ENCODE peak calls at places on chromosomes 7 and 10, in seven cellular contexts. I is AG04449, H is uterus, T is NT2/D1, N is fibroblast of mammary gland, U is MM.1S, Q is AG09309. S is an unnamed sample.

GRCh38 chr7:100675581-100676350 is 2.2 kb downstream of the GNB2 start:
- DNase-seq in T (no peak), Q (no peak), H (peak; percentile 80), N (peak; percentile 70), I (no peak), U (peak; percentile 87), S (peak; percentile 30)

GRCh38 chr10:137031-137430 is 1.8 kb downstream of the ZMYND11 start:
- DNase-seq in N (peak; percentile 41), T (no peak), Q (no peak), H (no peak), I (no peak), U (peak; percentile 37), S (no peak)

GRCh38 chr10:100267237-100268104 is at the start of gene CWF19L1:
- DNase-seq in H (peak; percentile 88), U (peak; percentile 79), I (peak; percentile 42), N (peak; percentile 86), Q (peak; percentile 47), T (peak; percentile 63), S (peak; percentile 70)

GRCh38 chr10:101367569-101368453 is 13.8 kb downstream of the BTRC start:
- DNase-seq in U (no peak), T (no peak), I (no peak), N (peak; percentile 77), H (no peak), Q (peak; percentile 20), S (peak; percentile 27)

GRCh38 chr10:6473901-6474370 is 106.1 kb downstream of the PRKCQ start:
- DNase-seq in Q (no peak), U (peak; percentile 89), H (no peak), T (no peak), I (no peak), N (no peak), S (no peak)

GRCh38 chr7:139828880-139829653 is at the start of gene TBXAS1:
- DNase-seq in N (no peak), H (no peak), I (no peak), T (no peak), U (no peak), Q (no peak), S (no peak)

GRCh38 chr7:92421676-92422435 is 25.4 kb upstream of the GATAD1 start:
- DNase-seq in I (no peak), U (peak; percentile 31), N (no peak), Q (no peak), H (no peak), T (no peak), S (no peak)

GRCh38 chr7:123662755-123663154 is 7.1 kb downstream of the LMOD2 start:
- DNase-seq in N (no peak), H (no peak), T (no peak), I (no peak), U (no peak), Q (no peak), S (no peak)

GRCh38 chr10:62082729-62083412 is 181.4 kb downstream of the ARID5B start:
- DNase-seq in N (peak; percentile 66), Q (no peak), U (no peak), I (no peak), H (no peak), T (no peak), S (no peak)

GRCh38 chr7:90599038-90599437 is 2.9 kb downstream of the CDK14 start:
- DNase-seq in N (no peak), I (no peak), T (no peak), U (no peak), Q (no peak), H (no peak), S (no peak)

GRCh38 chr7:90596745-90597526 is 815 bp downstream of the CDK14 start:
- DNase-seq in T (no peak), I (no peak), H (no peak), Q (no peak), U (no peak), N (peak; percentile 47), S (no peak)

GRCh38 chr7:90597527-90597871 is 1.4 kb downstream of the CDK14 start:
- DNase-seq in U (no peak), H (no peak), I (no peak), N (no peak), Q (no peak), T (no peak), S (no peak)

GRCh38 chr7:90595801-90596683 is at the start of gene CDK14:
- DNase-seq in T (no peak), N (peak; percentile 55), U (peak; percentile 73), Q (no peak), H (peak; percentile 77), I (no peak), S (no peak)

GRCh38 chr7:90597879-90598278 is 1.8 kb downstream of the CDK14 start:
- DNase-seq in Q (no peak), U (no peak), N (peak; percentile 21), I (no peak), T (no peak), H (no peak), S (no peak)
- H3K4me3 ChIP-seq in Q (peak overlapping the region; percentile 92), U (no peak overlapping the region), N (peak overlapping the region; percentile 61), I (peak overlapping the region; percentile 72), T (no peak overlapping the region), H (no peak overlapping the region), S (peak overlapping the region; percentile 96)

GRCh38 chr10:22316286-22317120 is at the start of gene COMMD3:
- DNase-seq in Q (no peak), H (peak; percentile 87), I (no peak), N (peak; percentile 85), U (peak; percentile 89), T (no peak), S (peak; percentile 66)

GRCh38 chr10:22317121-22317370 is 858 bp downstream of the COMMD3 start:
- DNase-seq in T (no peak), I (no peak), N (no peak), H (peak; percentile 13), Q (no peak), U (peak; percentile 70), S (no peak)

GRCh38 chr10:22319559-22320558 is 1.0 kb upstream of the BMI1 start:
- DNase-seq in H (no peak), I (no peak), Q (no peak), U (peak; percentile 38), N (no peak), T (no peak), S (no peak)

GRCh38 chr10:22318772-22319171 is 2.1 kb upstream of the BMI1 start:
- DNase-seq in U (no peak), N (no peak), I (no peak), H (no peak), T (no peak), Q (no peak), S (no peak)

GRCh38 chr10:22317771-22318565 is 1.8 kb downstream of the COMMD3 start:
- DNase-seq in U (peak; percentile 62), H (no peak), Q (no peak), I (no peak), N (no peak), T (no peak), S (no peak)
- H3K4me3 ChIP-seq in U (peak overlapping the region; percentile 64), H (no peak overlapping the region), Q (no peak overlapping the region), I (no peak overlapping the region), N (no peak overlapping the region), T (no peak overlapping the region), S (no peak overlapping the region)

GRCh38 chr7:30468791-30469190 is 9.8 kb downstream of the NOD1 start:
- DNase-seq in I (no peak), N (peak; percentile 92), Q (peak; percentile 80), T (no peak), U (no peak), H (peak; percentile 57), S (no peak)
- H3K4me3 ChIP-seq in I (peak overlapping the region; percentile 10), N (no peak overlapping the region), Q (no peak overlapping the region), T (no peak overlapping the region), U (no peak overlapping the region), H (peak overlapping the region; percentile 7), S (peak overlapping the region; percentile 12)

GRCh38 chr7:39948932-39949928 is 826 bp upstream of the CDK13 start:
- DNase-seq in T (peak; percentile 100), H (peak; percentile 99), Q (peak; percentile 99), N (peak; percentile 99), I (peak; percentile 99), U (peak; percentile 99), S (peak; percentile 99)
- H3K4me3 ChIP-seq in T (peak overlapping the region; percentile 92), H (peak overlapping the region; percentile 82), Q (peak overlapping the region; percentile 96), N (peak overlapping the region; percentile 92), I (peak overlapping the region; percentile 92), U (peak overlapping the region; percentile 89), S (peak overlapping the region; percentile 91)

S was measured in skeletal muscle cell.